ENCODE peak calls at places on chromosomes 3 and 15, in five cellular contexts. X, N, F, L and Z are unnamed samples.

GRCh38 chr3:129938140-129938930 is 36.2 kb upstream of the TRH start:
- DNase-seq in X (no peak), N (no peak), F (no peak), L (no peak), Z (no peak)

GRCh38 chr15:72925661-72926060 is 126.6 kb upstream of the NEO1 start:
- DNase-seq in X (no peak), N (no peak), F (no peak), L (no peak), Z (no peak)

GRCh38 chr3:120088622-120089021 is 5.6 kb downstream of the GSK3B start:
- DNase-seq in X (no peak), N (no peak), F (no peak), L (no peak), Z (no peak)

GRCh38 chr3:188584958-188585689 is 431.2 kb downstream of the LPP start:
- DNase-seq in X (no peak), N (no peak), F (no peak), L (no peak), Z (no peak)

GRCh38 chr3:62607287-62608029 is 234.1 kb upstream of the FEZF2 start:
- DNase-seq in X (peak), N (no peak), F (peak), L (no peak), Z (no peak)

GRCh38 chr3:63029326-63029725 is 154.1 kb upstream of the CADPS start:
- DNase-seq in X (no peak), N (no peak), F (no peak), L (no peak), Z (no peak)

GRCh38 chr3:149581248-149581647 is 76.6 kb downstream of the WWTR1 start:
- DNase-seq in X (peak), N (no peak), F (no peak), L (no peak), Z (no peak)

GRCh38 chr15:70062321-70062956 is 35.3 kb downstream of the TLE3 start:
- DNase-seq in X (peak), N (no peak), F (no peak), L (peak), Z (no peak)

GRCh38 chr3:148023994-148024393 is 614.8 kb downstream of the ZIC1 start:
- DNase-seq in X (peak), N (no peak), F (no peak), L (no peak), Z (no peak)

GRCh38 chr3:193620650-193621049 is 27.6 kb downstream of the OPA1 start:
- DNase-seq in X (no peak), N (no peak), F (no peak), L (no peak), Z (no peak)

GRCh38 chr15:81297580-81298575 is 26.1 kb downstream of the STARD5 start:
- DNase-seq in X (no peak), N (no peak), F (no peak), L (no peak), Z (no peak)

GRCh38 chr3:3200632-3201212 is 21.2 kb upstream of the CRBN start:
- DNase-seq in X (peak), N (peak), F (no peak), L (peak), Z (no peak)

GRCh38 chr3:50749822-50750221 is 75.1 kb downstream of the DOCK3 start:
- DNase-seq in X (no peak), N (no peak), F (no peak), L (no peak), Z (no peak)

GRCh38 chr3:48738926-48739616 is 22.1 kb upstream of the IP6K2 start:
- DNase-seq in X (no peak), N (no peak), F (no peak), L (peak), Z (no peak)

GRCh38 chr3:126903521-126903920 is 79.4 kb upstream of the PLXNA1 start:
- DNase-seq in X (no peak), N (no peak), F (no peak), L (no peak), Z (no peak)

GRCh38 chr3:62873672-62874397 is 1.4 kb downstream of the CADPS start:
- DNase-seq in X (no peak), N (no peak), F (peak), L (peak), Z (no peak)

GRCh38 chr15:38320181-38320580 is 67.5 kb downstream of the SPRED1 start:
- DNase-seq in X (no peak), N (no peak), F (no peak), L (no peak), Z (no peak)

GRCh38 chr15:57236561-57237281 is 139.6 kb upstream of the CGNL1 start:
- DNase-seq in X (no peak), N (no peak), F (no peak), L (no peak), Z (no peak)

GRCh38 chr3:21649519-21649918 is 101.5 kb downstream of the ZNF385D start:
- DNase-seq in X (no peak), N (no peak), F (no peak), L (no peak), Z (no peak)

GRCh38 chr3:126720596-126720995 is 16.6 kb downstream of the CHCHD6 start:
- DNase-seq in X (no peak), N (no peak), F (no peak), L (no peak), Z (no peak)

GRCh38 chr15:75307778-75308390 is 25.2 kb downstream of the GOLGA6D start:
- DNase-seq in X (peak), N (peak), F (no peak), L (peak), Z (no peak)

GRCh38 chr3:38829404-38829803 is 13.4 kb upstream of the SCN10A start:
- DNase-seq in X (peak), N (no peak), F (no peak), L (no peak), Z (no peak)

GRCh38 chr3:104066658-104067057 is 1300.1 kb upstream of the ALCAM start:
- DNase-seq in X (peak), N (no peak), F (no peak), L (no peak), Z (no peak)

GRCh38 chr3:64291345-64291744 is 66.1 kb upstream of the PRICKLE2 start:
- DNase-seq in X (peak), N (no peak), F (no peak), L (peak), Z (no peak)

GRCh38 chr15:78065284-78065872 is 12.1 kb downstream of the TBC1D2B start:
- DNase-seq in X (peak), N (no peak), F (peak), L (peak), Z (peak)

GRCh38 chr3:42803800-42804112 is 534 bp downstream of the HIGD1A start:
- DNase-seq in X (peak), N (peak), F (peak), L (peak), Z (no peak)